ENCODE peak calls at places on chromosomes 16 and 17, in four cellular contexts. O is GM23248, V is small intestine, E is mammary epithelial cell. Z is an unnamed sample.

GRCh38 chr16:69384974-69385373 is 833 bp downstream of the TERF2 start:
- DNase-seq in O (no peak), V (no peak), E (no peak), Z (no peak)

GRCh38 chr17:51372345-51373004 is 112.1 kb downstream of the UTP18 start:
- DNase-seq in O (peak), V (peak), E (peak), Z (peak)

GRCh38 chr16:80114699-80115098 is 426.1 kb upstream of the DYNLRB2 start:
- DNase-seq in O (peak), V (no peak), E (peak), Z (peak)

GRCh38 chr17:5133311-5133710 is 17.5 kb downstream of the USP6 start:
- DNase-seq in O (no peak), V (no peak), E (no peak), Z (no peak)

GRCh38 chr17:62819511-62820221 is 11.6 kb upstream of the MARCHF10 start:
- DNase-seq in O (peak), V (no peak), E (peak), Z (peak)

GRCh38 chr16:89320717-89321501 is 103.4 kb downstream of the ZNF778 start:
- DNase-seq in O (peak), V (peak), E (no peak), Z (peak)

GRCh38 chr17:7468290-7468689 is 11.1 kb downstream of the ZBTB4 start:
- DNase-seq in O (no peak), V (no peak), E (no peak), Z (no peak)

GRCh38 chr17:44118427-44119050 is 4.9 kb downstream of the HDAC5 start:
- DNase-seq in O (no peak), V (no peak), E (no peak), Z (no peak)

GRCh38 chr17:55286681-55287589 is 22.2 kb downstream of the HLF start:
- DNase-seq in O (peak), V (peak), E (peak), Z (peak)

GRCh38 chr16:14678748-14679497 is 15.2 kb downstream of the PLA2G10 start:
- DNase-seq in O (no peak), V (no peak), E (no peak), Z (no peak)

GRCh38 chr16:24838554-24839266 is 7.1 kb upstream of the SLC5A11 start:
- DNase-seq in O (peak), V (peak), E (peak), Z (peak)

GRCh38 chr17:12618557-12618956 is 47.1 kb upstream of the MYOCD start:
- DNase-seq in O (peak), V (no peak), E (no peak), Z (peak)

GRCh38 chr16:16150117-16150877 is 73.0 kb downstream of the ABCC6 start:
- DNase-seq in O (peak), V (no peak), E (no peak), Z (no peak)

GRCh38 chr17:39080416-39081179 is 70.8 kb downstream of the PLXDC1 start:
- DNase-seq in O (peak), V (no peak), E (no peak), Z (no peak)

GRCh38 chr17:34382586-34383224 is 19.7 kb upstream of the CCL1 start:
- DNase-seq in O (no peak), V (no peak), E (no peak), Z (no peak)

GRCh38 chr17:29344201-29344856 is 45.8 kb upstream of the TAOK1 start:
- DNase-seq in O (no peak), V (no peak), E (no peak), Z (no peak)

GRCh38 chr17:35906559-35907265 is 23.9 kb downstream of the RDM1 start:
- DNase-seq in O (peak), V (peak), E (no peak), Z (no peak)